ENCODE peak calls at places on chromosome 15, in seven cellular contexts. One of them, this sample, is unnamed.

GRCh38 chr15:63243101-63243500 is 34.3 kb upstream of the APH1B start:
- DNase-seq in Caco-2: no peak
- DNase-seq in GM12865: no peak
- DNase-seq in fibroblast of pulmonary artery: peak
- DNase-seq in cardiac muscle cell: peak
- DNase-seq in pancreas: no peak
- DNase-seq in AG04450: no peak
- DNase-seq in this sample: no peak

GRCh38 chr15:90557651-90558084 is 27.9 kb downstream of the CRTC3 start:
- DNase-seq in AG04450: no peak
- DNase-seq in cardiac muscle cell: peak
- DNase-seq in Caco-2: no peak
- DNase-seq in pancreas: peak
- DNase-seq in fibroblast of pulmonary artery: peak
- DNase-seq in GM12865: no peak
- DNase-seq in this sample: no peak

GRCh38 chr15:58115692-58116091 is 22.5 kb upstream of the AQP9 start:
- DNase-seq in fibroblast of pulmonary artery: peak
- DNase-seq in cardiac muscle cell: peak
- DNase-seq in pancreas: no peak
- DNase-seq in AG04450: no peak
- DNase-seq in Caco-2: no peak
- DNase-seq in GM12865: no peak
- DNase-seq in this sample: no peak

GRCh38 chr15:51229907-51230328 is 108.5 kb downstream of the CYP19A1 start:
- DNase-seq in Caco-2: no peak
- DNase-seq in pancreas: no peak
- DNase-seq in GM12865: peak
- DNase-seq in AG04450: no peak
- DNase-seq in fibroblast of pulmonary artery: peak
- DNase-seq in cardiac muscle cell: peak
- DNase-seq in this sample: no peak

GRCh38 chr15:39153058-39153457 is 427.8 kb upstream of the THBS1 start:
- DNase-seq in cardiac muscle cell: no peak
- DNase-seq in AG04450: no peak
- DNase-seq in GM12865: no peak
- DNase-seq in pancreas: no peak
- DNase-seq in Caco-2: no peak
- DNase-seq in fibroblast of pulmonary artery: no peak
- DNase-seq in this sample: no peak

GRCh38 chr15:43509002-43509922 is 8.1 kb upstream of the MAP1A start:
- DNase-seq in AG04450: no peak
- DNase-seq in Caco-2: no peak
- DNase-seq in GM12865: no peak
- DNase-seq in cardiac muscle cell: peak
- DNase-seq in pancreas: no peak
- DNase-seq in fibroblast of pulmonary artery: peak
- DNase-seq in this sample: no peak

GRCh38 chr15:29270169-29270955 is 740 bp upstream of the NSMCE3 start:
- DNase-seq in fibroblast of pulmonary artery: peak
- DNase-seq in pancreas: no peak
- DNase-seq in GM12865: peak
- DNase-seq in cardiac muscle cell: peak
- DNase-seq in Caco-2: no peak
- DNase-seq in AG04450: no peak
- DNase-seq in this sample: peak

GRCh38 chr15:62390793-62391543 is 225.9 kb upstream of the C2CD4B start:
- DNase-seq in fibroblast of pulmonary artery: peak
- DNase-seq in GM12865: peak
- DNase-seq in cardiac muscle cell: peak
- DNase-seq in Caco-2: peak
- DNase-seq in pancreas: peak
- DNase-seq in AG04450: no peak
- DNase-seq in this sample: no peak

GRCh38 chr15:39300451-39301153 is 280.3 kb upstream of the THBS1 start:
- DNase-seq in Caco-2: no peak
- DNase-seq in pancreas: no peak
- DNase-seq in fibroblast of pulmonary artery: peak
- DNase-seq in GM12865: no peak
- DNase-seq in cardiac muscle cell: peak
- DNase-seq in AG04450: no peak
- DNase-seq in this sample: peak

GRCh38 chr15:89803941-89804800 is 10.5 kb downstream of the ANPEP start:
- DNase-seq in cardiac muscle cell: no peak
- DNase-seq in pancreas: peak
- DNase-seq in fibroblast of pulmonary artery: no peak
- DNase-seq in AG04450: no peak
- DNase-seq in Caco-2: peak
- DNase-seq in GM12865: no peak
- DNase-seq in this sample: no peak

GRCh38 chr15:91298101-91298500 is 198.0 kb downstream of the SV2B start:
- DNase-seq in AG04450: no peak
- DNase-seq in cardiac muscle cell: no peak
- DNase-seq in Caco-2: no peak
- DNase-seq in GM12865: no peak
- DNase-seq in pancreas: no peak
- DNase-seq in fibroblast of pulmonary artery: no peak
- DNase-seq in this sample: no peak

GRCh38 chr15:74322558-74323180 is 44.8 kb downstream of the CYP11A1 start:
- DNase-seq in pancreas: peak
- DNase-seq in Caco-2: peak
- DNase-seq in GM12865: peak
- DNase-seq in AG04450: no peak
- DNase-seq in fibroblast of pulmonary artery: peak
- DNase-seq in cardiac muscle cell: peak
- DNase-seq in this sample: no peak

GRCh38 chr15:61195116-61196002 is 33.7 kb downstream of the RORA start:
- DNase-seq in Caco-2: peak
- DNase-seq in pancreas: no peak
- DNase-seq in GM12865: peak
- DNase-seq in fibroblast of pulmonary artery: peak
- DNase-seq in AG04450: no peak
- DNase-seq in cardiac muscle cell: peak
- DNase-seq in this sample: no peak

GRCh38 chr15:65902373-65902772 is 33.1 kb downstream of the RAB11A start:
- DNase-seq in cardiac muscle cell: no peak
- DNase-seq in AG04450: no peak
- DNase-seq in fibroblast of pulmonary artery: peak
- DNase-seq in pancreas: peak
- DNase-seq in GM12865: peak
- DNase-seq in Caco-2: peak
- DNase-seq in this sample: no peak

GRCh38 chr15:85116066-85116465 is 134.4 kb downstream of the PDE8A start:
- DNase-seq in cardiac muscle cell: no peak
- DNase-seq in GM12865: no peak
- DNase-seq in fibroblast of pulmonary artery: no peak
- DNase-seq in AG04450: no peak
- DNase-seq in pancreas: no peak
- DNase-seq in Caco-2: no peak
- DNase-seq in this sample: no peak

GRCh38 chr15:92887869-92888268 is 12.3 kb upstream of the CHD2 start:
- DNase-seq in AG04450: no peak
- DNase-seq in cardiac muscle cell: no peak
- DNase-seq in pancreas: no peak
- DNase-seq in Caco-2: no peak
- DNase-seq in fibroblast of pulmonary artery: no peak
- DNase-seq in GM12865: no peak
- DNase-seq in this sample: no peak

GRCh38 chr15:63348392-63348791 is 33.3 kb downstream of the CA12 start:
- DNase-seq in GM12865: no peak
- DNase-seq in fibroblast of pulmonary artery: peak
- DNase-seq in AG04450: no peak
- DNase-seq in cardiac muscle cell: peak
- DNase-seq in Caco-2: no peak
- DNase-seq in pancreas: peak
- DNase-seq in this sample: peak

GRCh38 chr15:38002883-38003477 is 68.5 kb downstream of the TMCO5A start:
- DNase-seq in cardiac muscle cell: peak
- DNase-seq in AG04450: peak
- DNase-seq in Caco-2: peak
- DNase-seq in GM12865: peak
- DNase-seq in fibroblast of pulmonary artery: peak
- DNase-seq in pancreas: peak
- DNase-seq in this sample: peak

GRCh38 chr15:36798366-36798765 is 218.9 kb downstream of the CDIN1 start:
- DNase-seq in fibroblast of pulmonary artery: peak
- DNase-seq in pancreas: no peak
- DNase-seq in cardiac muscle cell: peak
- DNase-seq in GM12865: no peak
- DNase-seq in Caco-2: no peak
- DNase-seq in AG04450: no peak
- DNase-seq in this sample: peak

GRCh38 chr15:62928242-62928995 is 114.1 kb upstream of the TPM1 start:
- DNase-seq in pancreas: no peak
- DNase-seq in fibroblast of pulmonary artery: peak
- DNase-seq in Caco-2: peak
- DNase-seq in GM12865: no peak
- DNase-seq in AG04450: peak
- DNase-seq in cardiac muscle cell: peak
- DNase-seq in this sample: peak

GRCh38 chr15:31440754-31441298 is 114.2 kb downstream of the KLF13 start:
- DNase-seq in pancreas: peak
- DNase-seq in AG04450: no peak
- DNase-seq in Caco-2: no peak
- DNase-seq in fibroblast of pulmonary artery: peak
- DNase-seq in cardiac muscle cell: peak
- DNase-seq in GM12865: peak
- DNase-seq in this sample: no peak

GRCh38 chr15:33309602-33310276 is 1.0 kb upstream of the RYR3 start:
- DNase-seq in AG04450: no peak
- DNase-seq in Caco-2: no peak
- DNase-seq in fibroblast of pulmonary artery: peak
- DNase-seq in pancreas: no peak
- DNase-seq in GM12865: peak
- DNase-seq in cardiac muscle cell: peak
- DNase-seq in this sample: no peak
- H3K4me3 ChIP-seq in AG04450: no peak
- H3K4me3 ChIP-seq in Caco-2: no peak
- H3K4me3 ChIP-seq in fibroblast of pulmonary artery: no peak
- H3K4me3 ChIP-seq in pancreas: no peak
- H3K4me3 ChIP-seq in GM12865: no peak
- H3K4me3 ChIP-seq in cardiac muscle cell: no peak
- H3K4me3 ChIP-seq in this sample: no peak

DNA sequence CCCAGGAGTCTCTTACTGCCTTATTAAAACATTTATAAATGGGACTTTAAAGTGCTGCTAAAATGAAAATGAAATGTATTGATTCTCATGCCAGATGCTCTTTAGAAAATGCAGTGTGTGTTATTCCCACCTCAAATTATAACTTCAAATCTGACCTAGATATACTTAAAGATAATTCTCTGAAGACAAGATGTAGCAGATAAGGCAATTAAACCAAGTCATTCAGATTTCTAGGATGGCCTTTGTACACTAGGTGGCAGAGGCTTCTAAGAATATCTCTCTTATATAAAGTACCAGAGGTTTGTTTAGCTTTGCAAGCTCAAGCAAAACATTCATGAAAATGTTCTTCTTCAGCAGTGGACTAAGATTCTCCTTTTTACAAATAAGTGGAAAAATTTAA is 26.9 kb upstream of the GOLGA8B start:
- DNase-seq in AG04450: no peak
- DNase-seq in pancreas: no peak
- DNase-seq in cardiac muscle cell: no peak
- DNase-seq in Caco-2: no peak
- DNase-seq in fibroblast of pulmonary artery: peak
- DNase-seq in GM12865: peak
- DNase-seq in this sample: no peak
- TF ChIP-seq CTCF in AG04450: peak
- TF ChIP-seq CTCF in pancreas: no peak
- TF ChIP-seq CTCF in cardiac muscle cell: peak
- TF ChIP-seq CTCF in Caco-2: peak
- TF ChIP-seq CTCF in fibroblast of pulmonary artery: peak
- TF ChIP-seq CTCF in GM12865: peak
- TF ChIP-seq CTCF in this sample: peak

DNA sequence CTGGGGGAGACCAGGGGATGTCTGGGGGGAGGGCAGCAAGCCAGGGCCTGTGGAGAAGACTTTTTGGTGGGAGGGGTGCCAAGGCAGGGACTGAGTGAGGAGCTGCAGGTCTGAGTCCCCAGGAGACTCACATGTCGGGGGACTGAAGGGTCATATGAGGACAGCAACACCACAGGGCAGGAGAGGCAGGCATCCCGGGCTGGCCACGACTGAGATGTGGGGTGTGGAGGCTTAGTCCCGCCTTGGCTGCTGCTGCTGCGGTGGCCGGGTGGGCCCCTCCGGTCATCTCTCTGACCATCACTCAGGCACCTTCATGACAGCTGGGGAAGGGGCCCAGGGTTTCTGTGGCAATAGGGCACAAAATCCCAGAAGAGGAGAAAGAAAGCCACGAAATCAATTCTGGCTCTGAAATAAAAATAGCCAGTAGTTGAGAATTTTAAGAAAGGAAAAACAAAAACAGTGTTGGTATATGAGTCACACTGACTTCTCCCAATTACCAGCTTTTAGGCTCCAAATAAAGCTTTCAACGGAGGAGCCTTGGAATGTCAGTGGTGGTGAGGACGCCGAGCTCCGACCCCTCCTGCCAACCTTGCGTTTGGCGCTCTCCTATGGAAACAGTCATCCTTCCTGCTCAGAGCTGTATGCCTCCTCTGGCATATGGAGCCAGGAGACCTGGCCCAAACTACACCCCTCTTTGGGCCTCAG is 52.9 kb upstream of the ITGA11 start:
- DNase-seq in cardiac muscle cell: peak
- DNase-seq in fibroblast of pulmonary artery: peak
- DNase-seq in AG04450: peak
- DNase-seq in GM12865: no peak
- DNase-seq in pancreas: no peak
- DNase-seq in Caco-2: no peak
- DNase-seq in this sample: no peak
- H3K4me3 ChIP-seq in cardiac muscle cell: no peak
- H3K4me3 ChIP-seq in fibroblast of pulmonary artery: no peak
- H3K4me3 ChIP-seq in AG04450: peak
- H3K4me3 ChIP-seq in GM12865: no peak
- H3K4me3 ChIP-seq in pancreas: no peak
- H3K4me3 ChIP-seq in Caco-2: no peak
- H3K4me3 ChIP-seq in this sample: no peak

DNA sequence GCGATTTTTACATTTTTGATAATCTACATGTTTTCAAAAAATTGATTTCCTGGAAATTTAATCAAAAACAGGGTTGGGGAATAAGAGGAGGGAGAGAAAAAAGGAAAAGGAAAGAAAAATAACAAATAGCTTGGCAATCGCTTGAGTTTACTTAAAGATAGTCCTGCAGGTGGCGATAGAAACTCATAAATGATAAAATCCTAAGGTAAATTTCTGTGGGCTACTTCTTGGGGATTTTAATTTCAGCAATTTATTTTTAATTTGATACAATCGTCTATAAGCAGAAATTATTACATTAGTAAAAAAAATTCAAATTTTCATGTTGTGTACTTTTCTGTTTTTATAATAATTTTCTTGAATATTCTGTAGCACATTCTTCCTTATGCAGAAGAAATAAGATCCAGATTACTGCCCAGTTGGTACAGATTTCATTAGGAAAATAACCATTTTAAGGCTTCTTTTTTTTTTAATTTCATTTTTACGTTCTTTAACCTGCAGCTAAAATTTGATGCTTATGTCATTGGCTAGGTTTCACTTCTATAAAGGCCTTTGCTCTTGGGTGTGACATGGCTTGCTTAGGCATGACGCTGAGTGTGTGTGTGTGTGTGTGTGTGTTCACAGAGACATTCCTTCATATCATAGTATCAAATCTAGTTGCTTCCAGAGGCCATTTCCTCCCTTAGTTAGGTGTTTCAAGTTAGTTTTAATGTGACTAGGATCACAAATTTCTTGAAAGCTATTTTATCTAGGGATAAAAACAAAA is 181.8 kb downstream of the MCTP2 start:
- DNase-seq in fibroblast of pulmonary artery: peak
- DNase-seq in Caco-2: no peak
- DNase-seq in cardiac muscle cell: peak
- DNase-seq in pancreas: no peak
- DNase-seq in GM12865: peak
- DNase-seq in AG04450: no peak
- DNase-seq in this sample: no peak
- TF ChIP-seq CTCF in fibroblast of pulmonary artery: peak
- TF ChIP-seq CTCF in Caco-2: peak
- TF ChIP-seq CTCF in cardiac muscle cell: peak
- TF ChIP-seq CTCF in pancreas: peak
- TF ChIP-seq CTCF in GM12865: peak
- TF ChIP-seq CTCF in AG04450: peak
- TF ChIP-seq CTCF in this sample: peak